ENCODE peak calls at places on chromosomes 11 and 22, in six cellular contexts. One of them, this sample, is unnamed. For H3K4me1, the result is how much of the 10 kb centered on the place peaks cover.

GRCh38 chr11:111185259-111185658 is 60.3 kb upstream of the POU2AF2 start:
- DNase-seq in CD4-positive, CD25-positive, alpha-beta regulatory T cell: no peak
- DNase-seq in hepatocyte: no peak
- DNase-seq in GM23338: no peak
- DNase-seq in naive thymus-derived CD4-positive, alpha-beta T cell: no peak
- DNase-seq in aorta: no peak
- DNase-seq in this sample: no peak

GRCh38 chr11:8956860-8957259 is 7.4 kb downstream of the TMEM9B start:
- DNase-seq in GM23338: no peak
- DNase-seq in naive thymus-derived CD4-positive, alpha-beta T cell: no peak
- DNase-seq in CD4-positive, CD25-positive, alpha-beta regulatory T cell: no peak
- DNase-seq in hepatocyte: no peak
- DNase-seq in aorta: no peak
- DNase-seq in this sample: no peak

GRCh38 chr22:47740109-47740805 is 977.8 kb downstream of the TBC1D22A start:
- DNase-seq in CD4-positive, CD25-positive, alpha-beta regulatory T cell: no peak
- DNase-seq in naive thymus-derived CD4-positive, alpha-beta T cell: no peak
- DNase-seq in GM23338: no peak
- DNase-seq in hepatocyte: no peak
- DNase-seq in aorta: no peak
- DNase-seq in this sample: no peak

GRCh38 chr11:128318856-128319474 is 268.4 kb downstream of the ETS1 start:
- DNase-seq in GM23338: no peak
- DNase-seq in hepatocyte: no peak
- DNase-seq in CD4-positive, CD25-positive, alpha-beta regulatory T cell: peak
- DNase-seq in naive thymus-derived CD4-positive, alpha-beta T cell: peak
- DNase-seq in aorta: no peak
- DNase-seq in this sample: no peak

GRCh38 chr22:27460596-27461347 is 340.8 kb downstream of the MN1 start:
- DNase-seq in aorta: peak
- DNase-seq in GM23338: peak
- DNase-seq in hepatocyte: no peak
- DNase-seq in naive thymus-derived CD4-positive, alpha-beta T cell: no peak
- DNase-seq in CD4-positive, CD25-positive, alpha-beta regulatory T cell: no peak
- DNase-seq in this sample: no peak

GRCh38 chr22:22349455-22349836 is 104.9 kb downstream of the VPREB1 start:
- DNase-seq in naive thymus-derived CD4-positive, alpha-beta T cell: no peak
- DNase-seq in GM23338: peak
- DNase-seq in hepatocyte: no peak
- DNase-seq in CD4-positive, CD25-positive, alpha-beta regulatory T cell: no peak
- DNase-seq in aorta: no peak
- DNase-seq in this sample: no peak

GRCh38 chr11:92865352-92865751 is 104.1 kb upstream of the MTNR1B start:
- DNase-seq in GM23338: no peak
- DNase-seq in aorta: peak
- DNase-seq in naive thymus-derived CD4-positive, alpha-beta T cell: no peak
- DNase-seq in CD4-positive, CD25-positive, alpha-beta regulatory T cell: no peak
- DNase-seq in hepatocyte: no peak
- DNase-seq in this sample: no peak

GRCh38 chr11:8283510-8284272 is 20.0 kb upstream of the LMO1 start:
- DNase-seq in GM23338: peak
- DNase-seq in aorta: no peak
- DNase-seq in CD4-positive, CD25-positive, alpha-beta regulatory T cell: no peak
- DNase-seq in naive thymus-derived CD4-positive, alpha-beta T cell: no peak
- DNase-seq in hepatocyte: peak
- DNase-seq in this sample: no peak

GRCh38 chr11:65430406-65431217 is 8.0 kb downstream of the NEAT1 start:
- DNase-seq in GM23338: no peak
- DNase-seq in hepatocyte: peak
- DNase-seq in naive thymus-derived CD4-positive, alpha-beta T cell: peak
- DNase-seq in CD4-positive, CD25-positive, alpha-beta regulatory T cell: no peak
- DNase-seq in aorta: no peak
- DNase-seq in this sample: no peak

GRCh38 chr11:44351898-44352498 is 42.1 kb upstream of the ALX4 start:
- DNase-seq in aorta: no peak
- DNase-seq in hepatocyte: no peak
- DNase-seq in GM23338: peak
- DNase-seq in CD4-positive, CD25-positive, alpha-beta regulatory T cell: no peak
- DNase-seq in naive thymus-derived CD4-positive, alpha-beta T cell: no peak
- DNase-seq in this sample: no peak

GRCh38 chr11:65871811-65872548 is 620 bp downstream of the EFEMP2 start:
- DNase-seq in naive thymus-derived CD4-positive, alpha-beta T cell: no peak
- DNase-seq in GM23338: peak
- DNase-seq in hepatocyte: peak
- DNase-seq in CD4-positive, CD25-positive, alpha-beta regulatory T cell: no peak
- DNase-seq in aorta: peak
- DNase-seq in this sample: no peak

GRCh38 chr11:80163011-80163410 is 722.2 kb upstream of the TENM4 start:
- DNase-seq in CD4-positive, CD25-positive, alpha-beta regulatory T cell: no peak
- DNase-seq in hepatocyte: peak
- DNase-seq in aorta: no peak
- DNase-seq in naive thymus-derived CD4-positive, alpha-beta T cell: no peak
- DNase-seq in GM23338: no peak
- DNase-seq in this sample: no peak

GRCh38 chr11:132655187-132655855 is 877.0 kb downstream of the OPCML start:
- DNase-seq in aorta: no peak
- DNase-seq in CD4-positive, CD25-positive, alpha-beta regulatory T cell: no peak
- DNase-seq in GM23338: no peak
- DNase-seq in hepatocyte: no peak
- DNase-seq in naive thymus-derived CD4-positive, alpha-beta T cell: no peak
- DNase-seq in this sample: no peak

GRCh38 chr11:110795124-110795624 is 82.9 kb upstream of the ARHGAP20 start:
- DNase-seq in naive thymus-derived CD4-positive, alpha-beta T cell: no peak
- DNase-seq in aorta: no peak
- DNase-seq in hepatocyte: no peak
- DNase-seq in CD4-positive, CD25-positive, alpha-beta regulatory T cell: no peak
- DNase-seq in GM23338: no peak
- DNase-seq in this sample: no peak

GRCh38 chr22:40407021-40407761 is 36.8 kb downstream of the SGSM3 start:
- DNase-seq in naive thymus-derived CD4-positive, alpha-beta T cell: no peak
- DNase-seq in hepatocyte: no peak
- DNase-seq in aorta: no peak
- DNase-seq in CD4-positive, CD25-positive, alpha-beta regulatory T cell: no peak
- DNase-seq in GM23338: no peak
- DNase-seq in this sample: no peak

GRCh38 chr11:58742140-58742539 is 10.4 kb upstream of the GLYAT start:
- DNase-seq in aorta: no peak
- DNase-seq in GM23338: no peak
- DNase-seq in CD4-positive, CD25-positive, alpha-beta regulatory T cell: no peak
- DNase-seq in naive thymus-derived CD4-positive, alpha-beta T cell: no peak
- DNase-seq in hepatocyte: no peak
- DNase-seq in this sample: no peak

GRCh38 chr11:63892233-63892632 is 24.7 kb downstream of the RCOR2 start:
- DNase-seq in hepatocyte: peak
- DNase-seq in GM23338: no peak
- DNase-seq in CD4-positive, CD25-positive, alpha-beta regulatory T cell: no peak
- DNase-seq in aorta: no peak
- DNase-seq in naive thymus-derived CD4-positive, alpha-beta T cell: no peak
- DNase-seq in this sample: no peak

GRCh38 chr11:2885676-2886081 is at the start of gene CDKN1C:
- DNase-seq in GM23338: peak
- DNase-seq in CD4-positive, CD25-positive, alpha-beta regulatory T cell: peak
- DNase-seq in naive thymus-derived CD4-positive, alpha-beta T cell: peak
- DNase-seq in aorta: peak
- DNase-seq in hepatocyte: peak
- DNase-seq in this sample: no peak

GRCh38 chr22:32005453-32005852 is 37.6 kb upstream of the SLC5A1 start:
- DNase-seq in GM23338: no peak
- DNase-seq in aorta: no peak
- DNase-seq in hepatocyte: peak
- DNase-seq in naive thymus-derived CD4-positive, alpha-beta T cell: no peak
- DNase-seq in CD4-positive, CD25-positive, alpha-beta regulatory T cell: no peak
- DNase-seq in this sample: no peak

GRCh38 chr11:83060965-83061364 is 10.7 kb downstream of the RAB30 start:
- DNase-seq in naive thymus-derived CD4-positive, alpha-beta T cell: no peak
- DNase-seq in hepatocyte: no peak
- DNase-seq in aorta: no peak
- DNase-seq in GM23338: no peak
- DNase-seq in CD4-positive, CD25-positive, alpha-beta regulatory T cell: no peak
- DNase-seq in this sample: no peak

GRCh38 chr11:83064011-83064410 is 7.7 kb downstream of the RAB30 start:
- DNase-seq in hepatocyte: no peak
- DNase-seq in naive thymus-derived CD4-positive, alpha-beta T cell: no peak
- DNase-seq in GM23338: no peak
- DNase-seq in aorta: no peak
- DNase-seq in CD4-positive, CD25-positive, alpha-beta regulatory T cell: no peak
- DNase-seq in this sample: no peak

GRCh38 chr11:83063073-83063754 is 8.5 kb downstream of the RAB30 start:
- DNase-seq in hepatocyte: no peak
- DNase-seq in GM23338: peak
- DNase-seq in aorta: no peak
- DNase-seq in CD4-positive, CD25-positive, alpha-beta regulatory T cell: no peak
- DNase-seq in naive thymus-derived CD4-positive, alpha-beta T cell: peak
- DNase-seq in this sample: no peak

GRCh38 chr11:83057721-83058120 is 14.0 kb downstream of the RAB30 start:
- DNase-seq in CD4-positive, CD25-positive, alpha-beta regulatory T cell: no peak
- DNase-seq in naive thymus-derived CD4-positive, alpha-beta T cell: no peak
- DNase-seq in aorta: no peak
- DNase-seq in GM23338: no peak
- DNase-seq in hepatocyte: no peak
- DNase-seq in this sample: no peak

DNA sequence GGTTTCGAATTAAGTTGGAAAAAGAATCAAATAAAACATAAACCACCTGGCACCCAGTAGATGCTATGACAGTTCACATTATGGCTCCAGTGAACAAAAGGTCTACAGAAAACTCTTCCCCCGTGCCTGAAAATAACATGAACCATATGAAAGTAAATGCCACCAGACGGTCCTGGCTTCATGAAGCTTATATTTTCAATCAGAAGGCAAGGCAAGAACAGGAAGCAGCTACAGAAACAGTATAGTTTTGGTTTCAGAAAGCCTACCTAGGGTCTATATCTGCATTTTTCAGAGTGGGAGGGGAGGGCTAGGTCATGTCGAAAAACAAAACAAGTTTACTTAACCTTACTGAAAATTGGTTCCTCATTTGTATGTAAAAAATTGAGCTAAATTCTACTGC is 9.8 kb downstream of the RAB30 start:
- DNase-seq in naive thymus-derived CD4-positive, alpha-beta T cell: no peak
- DNase-seq in CD4-positive, CD25-positive, alpha-beta regulatory T cell: no peak
- DNase-seq in GM23338: no peak
- DNase-seq in hepatocyte: no peak
- DNase-seq in aorta: no peak
- DNase-seq in this sample: no peak
- H3K4me1 ChIP-seq in naive thymus-derived CD4-positive, alpha-beta T cell: under half
- H3K4me1 ChIP-seq in CD4-positive, CD25-positive, alpha-beta regulatory T cell: under half
- H3K4me1 ChIP-seq in GM23338: under half
- H3K4me1 ChIP-seq in hepatocyte: under half
- H3K4me1 ChIP-seq in aorta: under half
- H3K4me1 ChIP-seq in this sample: under half

DNA sequence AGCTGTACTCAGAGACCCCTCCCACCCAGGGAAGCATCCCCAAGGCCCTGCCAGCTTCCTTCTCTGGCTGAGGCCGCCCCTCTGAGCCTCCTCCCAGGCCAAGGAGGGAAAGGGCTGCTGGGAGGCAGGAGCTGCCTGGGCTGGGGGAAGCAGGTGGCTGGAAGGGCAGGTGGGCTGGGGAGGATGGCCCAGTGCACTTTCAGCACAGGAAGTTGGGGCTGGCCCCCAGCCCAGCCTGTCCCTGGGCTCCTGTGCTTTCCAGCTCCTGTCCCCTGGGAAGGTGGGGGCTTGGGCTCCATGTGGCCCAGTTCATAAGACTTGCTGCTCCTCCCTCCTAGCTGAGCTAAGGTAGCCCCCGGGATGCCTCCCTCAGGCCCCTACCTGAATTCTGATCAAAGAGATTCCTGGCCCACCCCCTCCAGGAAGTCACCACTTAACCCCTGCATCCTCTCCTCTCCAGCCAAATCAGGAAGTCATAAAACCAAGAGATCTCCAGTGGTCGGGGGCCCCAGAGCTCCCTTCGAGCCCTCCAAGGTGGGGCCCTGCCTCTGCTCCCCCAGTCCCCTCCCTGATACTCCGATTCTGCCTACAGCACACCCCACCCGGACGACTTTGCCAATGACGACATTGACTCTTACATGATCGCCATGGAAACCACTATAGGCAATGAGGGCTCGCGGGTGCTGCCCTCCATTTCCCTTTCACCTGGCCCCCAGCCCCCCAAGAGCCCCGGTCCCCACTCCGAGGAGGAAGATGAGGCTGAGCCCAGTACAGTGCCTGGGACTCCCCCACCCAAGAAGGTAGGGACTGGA is 4.9 kb downstream of the PPP1CA start:
- DNase-seq in GM23338: peak
- DNase-seq in naive thymus-derived CD4-positive, alpha-beta T cell: peak
- DNase-seq in aorta: no peak
- DNase-seq in CD4-positive, CD25-positive, alpha-beta regulatory T cell: no peak
- DNase-seq in hepatocyte: no peak
- DNase-seq in this sample: no peak
- H3K4me1 ChIP-seq in GM23338: under half
- H3K4me1 ChIP-seq in naive thymus-derived CD4-positive, alpha-beta T cell: under half
- H3K4me1 ChIP-seq in aorta: under half
- H3K4me1 ChIP-seq in CD4-positive, CD25-positive, alpha-beta regulatory T cell: half or more
- H3K4me1 ChIP-seq in hepatocyte: under half
- H3K4me1 ChIP-seq in this sample: under half

GRCh38 chr22:20463324-20464095 is 25.9 kb upstream of the SCARF2 start:
- DNase-seq in naive thymus-derived CD4-positive, alpha-beta T cell: peak
- DNase-seq in GM23338: no peak
- DNase-seq in aorta: no peak
- DNase-seq in CD4-positive, CD25-positive, alpha-beta regulatory T cell: peak
- DNase-seq in hepatocyte: no peak
- DNase-seq in this sample: no peak
- H3K4me1 ChIP-seq in naive thymus-derived CD4-positive, alpha-beta T cell: half or more
- H3K4me1 ChIP-seq in GM23338: under half
- H3K4me1 ChIP-seq in aorta: under half
- H3K4me1 ChIP-seq in CD4-positive, CD25-positive, alpha-beta regulatory T cell: half or more
- H3K4me1 ChIP-seq in hepatocyte: under half
- H3K4me1 ChIP-seq in this sample: under half

GRCh38 chr22:30249049-30250038 is 2.8 kb upstream of the LIF start:
- DNase-seq in aorta: peak
- DNase-seq in CD4-positive, CD25-positive, alpha-beta regulatory T cell: no peak
- DNase-seq in GM23338: no peak
- DNase-seq in naive thymus-derived CD4-positive, alpha-beta T cell: no peak
- DNase-seq in hepatocyte: peak
- DNase-seq in this sample: no peak

GRCh38 chr22:30252411-30253204 is 6.0 kb upstream of the LIF start:
- DNase-seq in naive thymus-derived CD4-positive, alpha-beta T cell: no peak
- DNase-seq in GM23338: peak
- DNase-seq in aorta: no peak
- DNase-seq in hepatocyte: no peak
- DNase-seq in CD4-positive, CD25-positive, alpha-beta regulatory T cell: no peak
- DNase-seq in this sample: no peak

GRCh38 chr22:30250039-30250565 is 3.5 kb upstream of the LIF start:
- DNase-seq in hepatocyte: no peak
- DNase-seq in GM23338: no peak
- DNase-seq in naive thymus-derived CD4-positive, alpha-beta T cell: no peak
- DNase-seq in CD4-positive, CD25-positive, alpha-beta regulatory T cell: no peak
- DNase-seq in aorta: no peak
- DNase-seq in this sample: no peak

GRCh38 chr22:30251661-30252226 is 5.2 kb upstream of the LIF start:
- DNase-seq in GM23338: no peak
- DNase-seq in naive thymus-derived CD4-positive, alpha-beta T cell: no peak
- DNase-seq in aorta: no peak
- DNase-seq in hepatocyte: no peak
- DNase-seq in CD4-positive, CD25-positive, alpha-beta regulatory T cell: no peak
- DNase-seq in this sample: no peak

GRCh38 chr22:30250713-30251267 is 4.2 kb upstream of the LIF start:
- DNase-seq in aorta: no peak
- DNase-seq in naive thymus-derived CD4-positive, alpha-beta T cell: no peak
- DNase-seq in hepatocyte: peak
- DNase-seq in GM23338: no peak
- DNase-seq in CD4-positive, CD25-positive, alpha-beta regulatory T cell: no peak
- DNase-seq in this sample: no peak
- H3K4me1 ChIP-seq in aorta: under half
- H3K4me1 ChIP-seq in naive thymus-derived CD4-positive, alpha-beta T cell: under half
- H3K4me1 ChIP-seq in hepatocyte: half or more
- H3K4me1 ChIP-seq in GM23338: under half
- H3K4me1 ChIP-seq in CD4-positive, CD25-positive, alpha-beta regulatory T cell: under half
- H3K4me1 ChIP-seq in this sample: half or more

This sample was measured in Panc1.